ENCODE peak calls at places on chromosomes 1 and 21, in six cellular contexts. Z, C, D, K, A and I are unnamed samples.

GRCh38 chr1:225809842-225810578 is at the start of gene EPHX1:
- DNase-seq in C (peak), K (peak), Z (peak), D (no peak), A (peak), I (peak)

GRCh38 chr1:34870395-34870794 is 10.8 kb upstream of the SMIM12 start:
- DNase-seq in A (no peak), D (no peak), C (no peak), K (no peak), Z (no peak), I (no peak)

GRCh38 chr21:38944903-38945302 is 139.2 kb downstream of the ETS2 start:
- DNase-seq in K (no peak), D (no peak), Z (no peak), A (no peak), C (no peak), I (no peak)

GRCh38 chr1:189538271-189538670 is 939.4 kb downstream of the BRINP3 start:
- DNase-seq in C (no peak), Z (no peak), A (no peak), D (no peak), K (no peak), I (no peak)

GRCh38 chr1:176847052-176847451 is 317.5 kb downstream of the ASTN1 start:
- DNase-seq in C (no peak), D (no peak), A (no peak), K (no peak), Z (no peak), I (no peak)

GRCh38 chr1:117562581-117563491 is 43.0 kb upstream of the TENT5C start:
- DNase-seq in Z (no peak), C (no peak), A (no peak), K (no peak), D (no peak), I (no peak)

GRCh38 chr21:34965200-34966174 is 83.6 kb downstream of the RUNX1 start:
- DNase-seq in A (peak), Z (no peak), K (no peak), D (no peak), C (no peak), I (no peak)

GRCh38 chr1:234997201-234998173 is 131.2 kb downstream of the TOMM20 start:
- DNase-seq in C (peak), A (peak), Z (no peak), D (no peak), K (no peak), I (no peak)

GRCh38 chr1:234990328-234990675 is 138.3 kb downstream of the TOMM20 start:
- DNase-seq in C (no peak), D (no peak), K (no peak), Z (no peak), A (no peak), I (no peak)

GRCh38 chr1:203796223-203796747 is 862 bp downstream of the ZBED6 start:
- DNase-seq in C (no peak), D (no peak), A (peak), Z (no peak), K (peak), I (peak)
- TF ChIP-seq ZNF274 in C (no peak), D (no peak), A (no peak), Z (no peak), K (no peak), I (no peak)

GRCh38 chr21:44301093-44301492 is 1.2 kb downstream of the PFKL start:
- DNase-seq in Z (no peak), K (no peak), D (no peak), A (no peak), C (no peak), I (no peak)

GRCh38 chr21:44299085-44299457 is 782 bp upstream of the PFKL start:
- DNase-seq in A (no peak), Z (no peak), K (no peak), C (no peak), D (no peak), I (no peak)

GRCh38 chr21:44300262-44300959 is 558 bp downstream of the PFKL start:
- DNase-seq in Z (no peak), A (peak), D (no peak), K (no peak), C (no peak), I (peak)

GRCh38 chr21:44298301-44298700 is 1.6 kb upstream of the PFKL start:
- DNase-seq in Z (no peak), A (peak), D (no peak), K (no peak), C (no peak), I (peak)

GRCh38 chr21:44299458-44300261 is at the start of gene PFKL:
- DNase-seq in K (peak), Z (peak), C (no peak), A (peak), D (peak), I (peak)
- TF ChIP-seq ZNF274 in K (no peak), Z (no peak), C (no peak), A (peak), D (no peak), I (no peak)

DNA sequence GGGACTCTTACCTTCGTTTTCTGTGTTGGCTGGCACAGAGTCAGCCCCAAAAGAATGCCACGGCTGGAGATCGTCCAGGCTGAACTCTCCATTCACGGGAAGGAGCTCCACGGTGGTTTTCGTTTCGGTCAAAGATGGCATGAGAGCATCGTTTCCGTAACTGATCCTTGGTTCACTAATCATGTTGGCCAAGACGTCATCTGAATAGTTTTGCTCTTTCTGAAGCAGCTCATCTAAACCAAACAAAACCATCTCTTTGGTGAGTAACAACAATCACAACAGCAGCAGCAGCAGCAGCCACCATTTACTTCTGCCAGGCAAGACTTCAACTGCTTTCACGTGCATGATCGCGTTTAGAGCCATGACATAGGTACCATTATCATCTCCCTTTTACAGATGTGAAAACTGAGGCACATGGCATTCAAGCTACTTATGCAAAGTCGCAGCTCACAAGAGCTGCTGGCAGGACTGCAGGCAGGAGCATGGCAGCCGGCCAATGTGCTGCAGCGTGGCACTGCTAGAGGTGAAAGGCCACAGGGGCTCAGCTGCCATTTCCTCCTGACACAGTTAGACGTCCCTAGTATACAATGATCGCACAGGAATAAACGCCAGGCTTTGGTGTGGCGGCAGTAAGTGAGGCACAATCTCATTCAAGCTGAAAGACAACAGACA is 177.1 kb downstream of the GABPA start:
- DNase-seq in C (no peak), Z (no peak), A (no peak), K (no peak), D (no peak), I (no peak)
- TF ChIP-seq ZNF274 in C (no peak), Z (no peak), A (no peak), K (no peak), D (no peak), I (no peak)

GRCh38 chr1:41619511-41620364 is 135.3 kb upstream of the EDN2 start:
- DNase-seq in C (no peak), Z (no peak), D (peak), K (no peak), A (no peak), I (no peak)
- TF ChIP-seq ZNF274 in C (no peak), Z (no peak), D (no peak), K (no peak), A (no peak), I (no peak)

DNA sequence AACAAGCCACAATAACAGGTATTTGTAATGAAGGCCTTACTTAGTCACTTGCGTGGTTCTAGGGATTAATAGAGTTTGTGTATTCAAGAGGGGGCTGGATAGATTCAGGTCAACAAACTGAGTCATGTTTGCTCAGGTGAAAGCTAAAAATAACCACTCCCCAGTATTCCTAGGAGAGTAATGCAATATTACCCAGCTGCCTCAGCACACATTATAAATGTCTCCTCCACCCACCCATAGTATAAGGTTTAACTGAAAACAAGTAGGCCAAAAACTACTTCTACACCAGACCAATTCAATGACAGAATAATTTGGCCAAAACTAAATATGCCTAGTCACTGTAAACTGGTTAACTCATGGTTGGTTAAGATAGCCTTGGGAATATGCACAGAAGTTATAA is 34.4 kb downstream of the WLS start:
- DNase-seq in D (no peak), A (peak), K (no peak), Z (no peak), C (peak), I (no peak)
- TF ChIP-seq ZNF274 in D (no peak), A (no peak), K (no peak), Z (no peak), C (no peak), I (no peak)

GRCh38 chr1:173914366-173914871 is 2.7 kb downstream of the SERPINC1 start:
- DNase-seq in Z (peak), A (peak), D (peak), C (peak), K (no peak), I (peak)
- TF ChIP-seq ZNF274 in Z (no peak), A (no peak), D (no peak), C (no peak), K (no peak), I (no peak)

GRCh38 chr1:25033828-25034451 is 103.9 kb upstream of the RUNX3 start:
- DNase-seq in A (no peak), Z (no peak), K (no peak), C (no peak), D (no peak), I (no peak)
- TF ChIP-seq ZNF274 in A (no peak), Z (no peak), K (no peak), C (no peak), D (no peak), I (no peak)

DNA sequence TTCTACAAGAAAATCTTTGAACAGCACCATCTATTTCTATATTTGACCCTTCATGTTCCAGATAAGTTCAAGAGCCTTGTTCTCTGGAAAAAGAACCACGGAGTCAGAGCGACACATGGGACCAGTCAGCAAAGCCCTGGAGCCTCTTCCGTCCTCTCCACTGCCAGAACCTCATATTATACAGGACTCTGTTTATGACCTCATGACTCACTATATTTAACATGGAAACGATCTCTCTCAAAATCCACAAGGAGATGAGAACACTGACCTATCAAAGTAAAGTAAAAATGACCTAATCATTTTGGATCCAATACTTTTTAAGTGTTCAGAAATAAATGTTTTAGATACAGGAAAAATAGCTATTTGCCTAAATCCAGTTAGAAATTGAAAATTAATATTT is 124.6 kb upstream of the KRTAP19-8 start:
- DNase-seq in D (no peak), K (no peak), C (no peak), A (no peak), Z (no peak), I (no peak)
- TF ChIP-seq ZNF274 in D (no peak), K (no peak), C (no peak), A (no peak), Z (no peak), I (no peak)